ENCODE peak calls at places on chromosome 1, in six cellular contexts. G, Y, N, I, B and Q are unnamed samples.

GRCh38 chr1:240611619-240612490 is at the start of gene GREM2:
- DNase-seq in G (no peak), B (peak), Y (peak), N (peak), I (peak), Q (peak)

GRCh38 chr1:224069138-224069537 is 44.8 kb upstream of the FBXO28 start:
- DNase-seq in Y (no peak), B (no peak), I (no peak), N (no peak), G (no peak), Q (no peak)

GRCh38 chr1:21896652-21897532 is 40.2 kb downstream of the HSPG2 start:
- DNase-seq in B (peak), I (no peak), Y (no peak), G (peak), N (no peak), Q (no peak)

GRCh38 chr1:93869653-93870052 is 9.4 kb downstream of the DNTTIP2 start:
- DNase-seq in G (no peak), N (no peak), I (no peak), B (no peak), Y (no peak), Q (no peak)

GRCh38 chr1:45423907-45424678 is 66.9 kb downstream of the TESK2 start:
- DNase-seq in N (no peak), G (no peak), B (no peak), I (no peak), Y (no peak), Q (no peak)

GRCh38 chr1:156747737-156748669 is 3.5 kb downstream of the HDGF start:
- DNase-seq in I (no peak), N (no peak), B (no peak), G (no peak), Y (no peak), Q (no peak)

GRCh38 chr1:112285808-112286207 is 110.2 kb upstream of the CTTNBP2NL start:
- DNase-seq in Y (no peak), B (no peak), N (no peak), I (no peak), G (no peak), Q (no peak)

GRCh38 chr1:200401263-200401662 is 8.6 kb downstream of the ZNF281 start:
- DNase-seq in N (no peak), B (no peak), Y (no peak), I (no peak), G (no peak), Q (no peak)

GRCh38 chr1:119079881-119080280 is 60.6 kb downstream of the WARS2 start:
- DNase-seq in I (no peak), N (no peak), G (no peak), B (no peak), Y (no peak), Q (no peak)

GRCh38 chr1:19397217-19397945 is 85.3 kb downstream of the SLC66A1 start:
- DNase-seq in N (no peak), Y (no peak), G (no peak), I (no peak), B (no peak), Q (no peak)

GRCh38 chr1:94130851-94131595 is 10.1 kb upstream of the ABCA4 start:
- DNase-seq in N (no peak), B (no peak), I (no peak), Y (no peak), G (no peak), Q (peak)

GRCh38 chr1:218408942-218409341 is 63.8 kb downstream of the TGFB2 start:
- DNase-seq in Y (no peak), G (no peak), I (no peak), N (no peak), B (no peak), Q (no peak)

GRCh38 chr1:205447457-205448415 is 8.1 kb downstream of the BLACAT1 start:
- DNase-seq in N (no peak), Y (no peak), I (no peak), G (no peak), B (no peak), Q (peak)

GRCh38 chr1:226609836-226610455 is 61.4 kb downstream of the STUM start:
- DNase-seq in I (no peak), Y (no peak), B (no peak), N (no peak), G (no peak), Q (peak)

DNA sequence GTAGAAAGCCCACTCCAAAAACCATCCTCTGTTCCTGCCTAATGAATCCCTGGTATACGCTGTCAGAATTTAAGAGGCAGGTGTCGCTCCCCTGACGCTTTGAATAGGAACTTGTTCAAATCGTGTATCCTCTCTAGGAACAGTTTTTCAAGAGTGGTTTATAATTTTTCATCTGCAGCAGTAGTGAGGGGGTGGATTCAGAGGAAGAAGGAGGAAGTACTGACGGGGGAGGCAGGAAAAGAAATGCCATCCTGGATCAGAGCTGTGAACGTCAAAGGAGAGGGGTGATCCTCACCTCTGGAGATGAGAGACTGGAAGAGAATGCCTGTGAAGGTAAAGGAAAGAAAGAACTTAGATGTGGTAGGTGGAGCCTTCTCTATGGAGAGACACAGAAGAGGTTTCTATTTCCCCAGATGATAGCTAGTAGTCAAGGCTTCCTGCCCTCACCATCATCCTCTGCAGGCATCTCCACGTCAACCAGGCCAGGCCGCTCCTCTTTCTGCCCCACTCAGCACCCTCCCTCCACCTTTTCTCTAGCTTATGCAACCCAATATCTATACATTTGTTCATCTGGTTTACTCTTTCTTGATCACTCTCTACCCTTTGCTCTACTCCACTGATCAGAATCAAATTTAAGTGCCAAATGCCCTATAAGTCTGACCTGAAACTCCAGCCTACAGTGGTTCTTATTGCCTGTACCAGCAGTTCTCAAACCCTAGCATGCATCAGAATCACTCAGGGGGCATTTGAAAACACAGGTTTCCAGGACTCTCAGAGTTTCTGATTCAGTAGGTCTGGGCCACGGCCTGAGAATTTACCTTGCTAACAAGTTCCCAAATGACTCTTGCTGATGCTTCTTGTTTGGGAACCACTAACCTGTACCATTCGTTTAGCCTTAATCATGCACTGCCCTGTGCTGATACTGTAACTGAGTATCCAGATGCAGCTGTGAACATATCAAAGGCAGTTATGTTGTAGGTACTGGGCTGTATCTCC is 13.1 kb upstream of the BCL9 start:
- DNase-seq in I (no peak), G (no peak), N (peak), Y (no peak), B (no peak), Q (no peak)
- TF ChIP-seq CTCF in I (no peak), G (no peak), N (no peak), Y (no peak), B (no peak), Q (no peak)

GRCh38 chr1:42924249-42925131 is 34.2 kb downstream of the SLC2A1 start:
- DNase-seq in N (peak), Y (peak), B (peak), I (peak), G (peak), Q (peak)
- TF ChIP-seq CTCF in N (no peak), Y (no peak), B (no peak), I (peak), G (no peak), Q (no peak)

GRCh38 chr1:54973205-54973921 is 7.1 kb upstream of the TMEM61 start:
- DNase-seq in G (no peak), N (no peak), Y (no peak), I (no peak), B (no peak), Q (peak)
- TF ChIP-seq CTCF in G (peak), N (no peak), Y (peak), I (peak), B (peak), Q (peak)

GRCh38 chr1:34364376-34364775 is 187.7 kb downstream of the C1orf94 start:
- DNase-seq in I (no peak), B (no peak), G (no peak), Y (no peak), N (no peak), Q (no peak)
- TF ChIP-seq CTCF in I (no peak), B (no peak), G (no peak), Y (no peak), N (no peak), Q (no peak)

DNA sequence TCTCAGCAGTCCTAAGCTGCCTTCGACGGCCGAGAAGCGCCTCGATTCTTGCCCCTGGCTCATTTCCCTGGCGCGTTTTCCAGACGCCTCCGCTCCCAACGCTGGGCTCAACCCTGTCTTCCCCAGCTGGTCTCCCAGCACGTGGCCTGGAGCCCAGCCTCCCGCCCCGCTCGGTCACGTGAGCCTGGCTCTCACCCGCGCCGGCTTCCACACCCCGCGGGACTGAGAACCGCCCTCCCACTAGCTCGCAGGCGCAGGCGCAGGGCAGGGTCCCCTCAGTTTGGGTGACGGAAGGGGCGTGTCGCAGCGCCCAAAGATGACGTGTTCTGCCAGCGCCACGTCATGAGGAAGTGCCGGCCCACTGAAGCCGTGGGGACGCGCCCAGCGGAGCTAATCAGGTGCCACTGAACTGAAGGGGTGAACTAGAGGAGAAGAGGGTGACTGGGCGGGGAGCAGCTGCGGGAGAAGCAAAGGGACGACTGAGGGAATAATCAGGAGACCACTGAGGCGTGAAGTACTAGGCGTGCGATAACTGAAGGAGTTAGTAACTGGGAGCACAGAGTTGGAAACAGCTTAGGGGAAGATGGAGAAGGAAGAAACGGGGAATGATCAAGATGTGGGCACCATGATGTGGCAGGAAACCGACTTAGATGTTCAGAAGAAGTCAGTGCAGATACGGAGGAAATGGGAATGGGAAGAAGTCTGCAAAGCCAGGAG is at the start of gene DHDDS:
- DNase-seq in N (peak), Y (peak), B (peak), I (peak), G (peak), Q (peak)
- TF ChIP-seq CTCF in N (no peak), Y (no peak), B (no peak), I (peak), G (no peak), Q (no peak)